ENCODE peak calls at places on chromosome 7, in six cellular contexts. H, M, D, Q, N and C are unnamed samples.

GRCh38 chr7:149867762-149868637 is 5.8 kb upstream of the ATP6V0E2 start:
- DNase-seq in M (no peak), N (no peak), D (no peak), Q (no peak), H (no peak), C (no peak)

GRCh38 chr7:69878015-69878414 is 279.7 kb downstream of the AUTS2 start:
- DNase-seq in M (no peak), Q (no peak), N (no peak), H (no peak), D (no peak), C (no peak)

GRCh38 chr7:17844514-17845196 is 95.6 kb downstream of the SNX13 start:
- DNase-seq in D (no peak), N (no peak), H (no peak), Q (peak), M (no peak), C (no peak)

GRCh38 chr7:142800103-142800502 is 29.3 kb downstream of the PRSS2 start:
- DNase-seq in M (no peak), D (no peak), H (no peak), Q (no peak), N (no peak), C (no peak)

GRCh38 chr7:98697485-98698240 is 80.6 kb downstream of the NPTX2 start:
- DNase-seq in N (no peak), D (no peak), H (no peak), Q (no peak), M (no peak), C (no peak)

GRCh38 chr7:150988230-150989226 is 2.3 kb upstream of the NOS3 start:
- DNase-seq in Q (no peak), D (peak), H (peak), M (peak), N (no peak), C (no peak)

GRCh38 chr7:111107576-111107975 is 16.6 kb downstream of the LRRN3 start:
- DNase-seq in M (no peak), Q (no peak), D (no peak), H (no peak), N (no peak), C (peak)

GRCh38 chr7:97373743-97374142 is 256.2 kb downstream of the SDHAF3 start:
- DNase-seq in D (no peak), H (no peak), M (no peak), Q (no peak), N (no peak), C (no peak)

GRCh38 chr7:64621656-64622055 is 44.3 kb upstream of the ZNF107 start:
- DNase-seq in H (no peak), D (no peak), N (no peak), Q (no peak), M (no peak), C (no peak)

GRCh38 chr7:112462236-112462635 is 12.0 kb downstream of the IFRD1 start:
- DNase-seq in H (peak), N (no peak), M (no peak), D (peak), Q (peak), C (peak)

GRCh38 chr7:50305697-50306300 is 1.3 kb downstream of the IKZF1 start:
- DNase-seq in D (no peak), H (no peak), Q (no peak), M (no peak), N (no peak), C (no peak)

GRCh38 chr7:56105508-56105907 is 768 bp downstream of the CHCHD2 start:
- DNase-seq in M (peak), N (no peak), D (peak), H (peak), Q (peak), C (peak)

GRCh38 chr7:106291247-106291646 is 6.5 kb upstream of the NAMPT start:
- DNase-seq in N (no peak), M (no peak), D (no peak), H (no peak), Q (no peak), C (no peak)

GRCh38 chr7:150855046-150855445 is 2.7 kb downstream of the AOC1 start:
- DNase-seq in D (no peak), M (no peak), H (no peak), Q (no peak), N (no peak), C (no peak)

GRCh38 chr7:81503771-81504170 is 266.1 kb downstream of the HGF start:
- DNase-seq in M (no peak), H (no peak), N (no peak), D (no peak), Q (no peak), C (no peak)

GRCh38 chr7:112414855-112415490 is 35.3 kb upstream of the IFRD1 start:
- DNase-seq in H (peak), Q (no peak), M (no peak), N (no peak), D (no peak), C (peak)

GRCh38 chr7:132519936-132520335 is 56.3 kb downstream of the PLXNA4 start:
- DNase-seq in M (no peak), Q (peak), N (peak), D (no peak), H (no peak), C (no peak)

GRCh38 chr7:123410273-123410928 is 124.0 kb downstream of the IQUB start:
- DNase-seq in N (no peak), M (no peak), Q (peak), H (peak), D (no peak), C (no peak)

GRCh38 chr7:24216576-24217116 is 67.3 kb upstream of the NPY start:
- DNase-seq in M (no peak), N (no peak), Q (peak), D (no peak), H (no peak), C (peak)

GRCh38 chr7:47326808-47327207 is 255.1 kb downstream of the TNS3 start:
- DNase-seq in M (peak), H (no peak), Q (peak), N (no peak), D (no peak), C (peak)

GRCh38 chr7:149385195-149385955 is 75.5 kb downstream of the ZNF777 start:
- DNase-seq in M (no peak), Q (no peak), H (peak), D (no peak), N (no peak), C (no peak)

GRCh38 chr7:105648561-105649401 is 67.5 kb upstream of the EFCAB10 start:
- DNase-seq in D (peak), M (no peak), Q (no peak), N (no peak), H (peak), C (peak)

GRCh38 chr7:127532736-127533135 is 52.7 kb downstream of the GCC1 start:
- DNase-seq in N (no peak), D (no peak), H (peak), M (no peak), Q (no peak), C (no peak)

GRCh38 chr7:106365252-106366005 is 80.6 kb upstream of the NAMPT start:
- DNase-seq in M (no peak), D (peak), N (peak), H (no peak), Q (no peak), C (no peak)

GRCh38 chr7:155963771-155964195 is 151.5 kb upstream of the SHH start:
- DNase-seq in H (no peak), Q (no peak), D (no peak), N (no peak), M (no peak), C (no peak)

GRCh38 chr7:100585511-100586265 is at the start of gene LRCH4:
- DNase-seq in M (peak), Q (no peak), N (peak), D (peak), H (no peak), C (peak)

GRCh38 chr7:97845622-97846203 is 26.5 kb downstream of the ASNS start:
- DNase-seq in D (no peak), H (peak), N (no peak), M (no peak), Q (peak), C (no peak)

GRCh38 chr7:13715534-13715933 is 273.9 kb downstream of the ETV1 start:
- DNase-seq in D (no peak), M (no peak), H (no peak), Q (no peak), N (no peak), C (no peak)

DNA sequence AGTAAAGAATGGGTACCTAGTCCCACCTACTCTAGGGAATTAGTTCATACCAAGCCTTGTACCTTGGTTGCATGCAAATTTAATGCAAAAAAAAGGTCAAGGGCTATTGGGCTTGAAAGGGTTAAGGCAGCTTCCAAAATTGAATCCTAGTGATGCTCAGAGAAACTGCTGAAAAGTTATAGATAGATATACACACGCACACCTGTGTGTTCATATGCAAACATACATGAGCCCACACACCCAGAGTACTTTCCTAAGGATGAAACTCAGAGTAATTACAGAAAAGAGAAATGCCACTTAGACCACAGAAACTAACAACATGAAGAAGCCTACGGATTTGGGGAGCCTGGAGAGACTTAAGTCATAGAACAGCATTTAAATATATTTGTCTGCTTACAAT is 1.5 kb downstream of the SLC25A13 start:
- DNase-seq in N (no peak), D (no peak), Q (no peak), H (no peak), M (no peak), C (no peak)
- H3K4me3 ChIP-seq in N (peak), D (no peak), Q (no peak), H (peak), M (peak), C (peak)

GRCh38 chr7:128861957-128862570 is 592 bp upstream of the ATP6V1F start:
- DNase-seq in D (no peak), H (no peak), N (no peak), Q (no peak), M (no peak), C (no peak)

GRCh38 chr7:128860158-128861073 is 2.2 kb upstream of the ATP6V1F start:
- DNase-seq in Q (peak), D (no peak), H (no peak), M (no peak), N (no peak), C (peak)

GRCh38 chr7:128865303-128865702 is 2.6 kb downstream of the ATP6V1F start:
- DNase-seq in N (no peak), D (no peak), M (no peak), Q (no peak), H (no peak), C (no peak)

GRCh38 chr7:128863433-128863989 is 855 bp downstream of the ATP6V1F start:
- DNase-seq in N (no peak), H (peak), D (peak), M (no peak), Q (peak), C (peak)

GRCh38 chr7:128862571-128863432 is at the start of gene ATP6V1F:
- DNase-seq in Q (peak), D (peak), H (peak), M (peak), N (peak), C (peak)
- TF ChIP-seq CTCF in Q (peak), D (no peak), H (no peak), M (no peak), N (no peak), C (no peak)

GRCh38 chr7:21616796-21617436 is 74.1 kb downstream of the DNAH11 start:
- DNase-seq in M (no peak), N (no peak), Q (peak), D (no peak), H (no peak), C (peak)
- H3K4me3 ChIP-seq in M (no peak), N (no peak), Q (no peak), D (no peak), H (no peak), C (no peak)

DNA sequence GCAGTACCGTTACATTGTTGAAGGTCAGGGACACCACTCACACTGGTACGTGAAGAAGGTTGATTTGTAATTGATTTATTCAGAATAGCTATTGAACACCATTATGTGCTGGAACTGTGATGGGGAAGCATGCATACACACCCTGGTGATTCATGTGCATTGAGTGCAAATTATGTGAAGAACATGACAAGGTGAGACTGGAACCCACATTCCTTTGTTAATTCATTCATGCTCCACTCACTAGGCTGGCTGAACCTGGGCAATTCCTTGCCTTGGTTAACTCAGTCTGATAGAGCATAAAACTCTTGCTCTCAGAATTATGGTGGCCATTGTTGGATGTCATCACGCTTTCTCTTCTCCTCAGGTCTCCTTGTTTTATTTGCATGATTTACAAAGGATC is 67.3 kb upstream of the TPK1 start:
- DNase-seq in M (no peak), N (no peak), D (no peak), Q (no peak), H (no peak), C (no peak)
- TF ChIP-seq CTCF in M (no peak), N (no peak), D (no peak), Q (no peak), H (no peak), C (no peak)

DNA sequence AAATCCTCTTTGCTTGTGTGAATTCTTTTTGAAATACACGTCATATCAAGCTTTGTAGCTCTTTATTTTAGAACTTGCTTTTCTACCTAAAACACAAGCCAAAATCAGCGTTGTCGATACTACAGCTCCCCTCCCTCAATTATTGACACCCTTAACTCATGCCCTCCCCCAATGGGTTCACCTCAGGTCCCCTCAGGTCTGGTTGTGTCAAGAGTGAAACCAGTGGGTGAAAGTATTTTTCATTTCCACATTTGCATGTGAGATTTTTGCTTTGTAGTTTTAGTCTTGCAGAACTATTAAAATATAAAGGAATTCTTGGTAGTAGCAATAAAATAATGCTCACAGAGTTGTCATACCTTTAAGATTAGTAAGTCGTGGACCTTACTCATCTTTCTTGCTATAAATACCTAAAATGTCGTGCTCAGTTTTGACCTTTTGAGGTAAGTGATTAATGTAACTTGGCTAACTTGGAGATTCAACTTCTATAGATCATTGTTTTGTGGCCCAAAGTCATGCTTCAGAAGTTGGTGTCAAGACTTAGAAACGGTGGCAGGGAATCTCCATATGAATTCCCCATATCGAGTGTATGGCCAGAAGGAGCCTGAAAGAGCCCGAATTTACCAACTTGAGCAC is 1.7 kb downstream of the ACTR3B start:
- DNase-seq in D (no peak), H (no peak), M (no peak), N (no peak), Q (peak), C (peak)
- H3K4me3 ChIP-seq in D (no peak), H (peak), M (no peak), N (no peak), Q (peak), C (peak)

DNA sequence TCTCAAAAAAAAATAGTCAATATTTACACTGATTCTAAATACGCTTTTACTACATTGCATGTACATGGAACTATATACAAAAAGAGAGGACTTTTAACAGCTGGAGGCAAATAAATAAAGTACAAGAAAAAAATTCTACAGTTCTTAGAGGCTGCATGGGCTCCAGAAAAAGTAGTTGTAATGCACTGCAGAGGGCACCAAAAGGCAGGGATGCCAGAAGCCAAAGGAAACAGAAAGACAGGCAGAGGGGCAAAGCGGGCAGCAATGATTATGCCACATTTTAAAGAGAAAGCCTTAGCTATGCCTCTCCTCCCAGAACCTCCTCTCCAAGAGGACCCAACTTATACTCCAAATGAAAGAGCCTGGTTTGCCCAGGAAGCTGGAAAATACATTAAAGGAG is 11.6 kb upstream of the ADCK2 start:
- DNase-seq in H (no peak), N (no peak), M (no peak), Q (no peak), D (peak), C (peak)
- TF ChIP-seq CTCF in H (peak), N (no peak), M (no peak), Q (peak), D (no peak), C (no peak)

DNA sequence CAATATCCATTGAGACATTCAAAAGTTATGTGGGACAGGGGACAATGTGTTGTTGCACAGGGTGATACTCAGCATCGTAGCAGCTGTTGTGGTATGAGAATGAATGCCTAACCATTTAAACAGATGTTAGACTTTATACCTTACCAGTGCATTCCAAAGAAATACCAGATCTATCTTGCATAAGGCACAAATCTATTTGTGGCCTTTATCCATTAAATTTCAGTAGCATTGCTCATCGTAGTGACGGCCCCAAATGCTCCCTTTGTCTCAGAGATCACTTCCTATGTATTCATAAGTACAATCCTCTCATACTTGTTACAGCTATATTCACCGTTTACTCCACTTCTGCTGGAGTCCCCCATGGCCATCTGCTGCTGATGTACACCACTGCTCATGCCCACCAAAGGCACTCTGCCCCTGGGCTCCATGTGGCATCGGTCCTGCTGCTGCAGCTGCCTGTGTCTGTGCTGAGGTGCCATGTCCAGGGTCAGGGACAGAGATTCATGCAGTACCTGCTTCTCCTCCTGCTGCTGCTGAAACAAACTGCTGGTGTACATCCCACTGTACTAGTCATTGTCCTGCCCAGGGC is 96.3 kb downstream of the CPED1 start:
- DNase-seq in N (no peak), Q (peak), D (no peak), M (no peak), H (no peak), C (peak)
- H3K4me3 ChIP-seq in N (no peak), Q (no peak), D (no peak), M (no peak), H (no peak), C (peak)

GRCh38 chr7:26284477-26284876 is 7.2 kb upstream of the SNX10 start:
- DNase-seq in D (no peak), M (no peak), Q (no peak), H (no peak), N (no peak), C (no peak)

GRCh38 chr7:26286157-26286556 is 5.5 kb upstream of the SNX10 start:
- DNase-seq in N (no peak), D (no peak), M (no peak), Q (no peak), H (no peak), C (no peak)

GRCh38 chr7:26280097-26280496 is 11.6 kb upstream of the SNX10 start:
- DNase-seq in M (no peak), N (no peak), Q (no peak), H (no peak), D (no peak), C (no peak)

GRCh38 chr7:26280723-26281122 is 10.9 kb upstream of the SNX10 start:
- DNase-seq in M (no peak), N (no peak), H (no peak), D (no peak), Q (no peak), C (no peak)

GRCh38 chr7:26284995-26285632 is 6.5 kb upstream of the SNX10 start:
- DNase-seq in M (no peak), D (no peak), Q (no peak), N (no peak), H (peak), C (no peak)
- TF ChIP-seq CTCF in M (no peak), D (no peak), Q (no peak), N (no peak), H (peak), C (no peak)